ENCODE peak calls at places on chromosome 4, in seven cellular contexts. C, V, J, P, L, S and U are unnamed samples. For H3K36me3, the result is how much of the 10 kb centered on the place peaks cover.

GRCh38 chr4:106096454-106096853 is 201.2 kb downstream of the NPNT start:
- DNase-seq in C (no peak), V (no peak), J (no peak), P (no peak), L (no peak), S (no peak), U (no peak)

GRCh38 chr4:133151681-133152329 is 2.7 kb downstream of the PCDH10 start:
- DNase-seq in C (no peak), V (no peak), J (peak), P (no peak), L (no peak), S (no peak), U (peak)

GRCh38 chr4:77104405-77105292 is 28.9 kb upstream of the CCNI start:
- DNase-seq in C (no peak), V (peak), J (no peak), P (no peak), L (peak), S (peak), U (no peak)

GRCh38 chr4:74618659-74619058 is 173.7 kb downstream of the AREG start:
- DNase-seq in C (no peak), V (peak), J (no peak), P (no peak), L (no peak), S (no peak), U (no peak)

GRCh38 chr4:38868055-38868965 is 704 bp downstream of the FAM114A1 start:
- DNase-seq in C (no peak), V (peak), J (no peak), P (no peak), L (peak), S (peak), U (peak)

GRCh38 chr4:176443117-176443516 is 123.4 kb downstream of the SPCS3 start:
- DNase-seq in C (no peak), V (peak), J (no peak), P (no peak), L (no peak), S (no peak), U (no peak)

GRCh38 chr4:14862881-14863280 is 139.4 kb upstream of the CPEB2 start:
- DNase-seq in C (no peak), V (peak), J (no peak), P (no peak), L (no peak), S (no peak), U (no peak)

GRCh38 chr4:48968814-48969213 is 17.3 kb upstream of the CWH43 start:
- DNase-seq in C (no peak), V (peak), J (no peak), P (no peak), L (no peak), S (no peak), U (no peak)

GRCh38 chr4:87882321-87882720 is 49.6 kb downstream of the MEPE start:
- DNase-seq in C (no peak), V (peak), J (no peak), P (no peak), L (no peak), S (no peak), U (no peak)

GRCh38 chr4:90582087-90582486 is 454.9 kb downstream of the CCSER1 start:
- DNase-seq in C (no peak), V (no peak), J (no peak), P (no peak), L (no peak), S (no peak), U (no peak)

GRCh38 chr4:158253350-158253980 is 43.2 kb downstream of the TMEM144 start:
- DNase-seq in C (no peak), V (peak), J (peak), P (no peak), L (peak), S (peak), U (peak)

GRCh38 chr4:177511611-177512010 is 69.4 kb upstream of the AGA start:
- DNase-seq in C (no peak), V (no peak), J (no peak), P (no peak), L (peak), S (no peak), U (no peak)

GRCh38 chr4:144705861-144706590 is 60.1 kb downstream of the HHIP start:
- DNase-seq in C (no peak), V (no peak), J (no peak), P (no peak), L (no peak), S (no peak), U (no peak)

GRCh38 chr4:98518555-98519267 is 139.7 kb downstream of the TSPAN5 start:
- DNase-seq in C (no peak), V (no peak), J (no peak), P (no peak), L (no peak), S (peak), U (no peak)

GRCh38 chr4:143514432-143514831 is 930 bp downstream of the SMARCA5 start:
- DNase-seq in C (no peak), V (peak), J (peak), P (no peak), L (peak), S (peak), U (peak)

DNA sequence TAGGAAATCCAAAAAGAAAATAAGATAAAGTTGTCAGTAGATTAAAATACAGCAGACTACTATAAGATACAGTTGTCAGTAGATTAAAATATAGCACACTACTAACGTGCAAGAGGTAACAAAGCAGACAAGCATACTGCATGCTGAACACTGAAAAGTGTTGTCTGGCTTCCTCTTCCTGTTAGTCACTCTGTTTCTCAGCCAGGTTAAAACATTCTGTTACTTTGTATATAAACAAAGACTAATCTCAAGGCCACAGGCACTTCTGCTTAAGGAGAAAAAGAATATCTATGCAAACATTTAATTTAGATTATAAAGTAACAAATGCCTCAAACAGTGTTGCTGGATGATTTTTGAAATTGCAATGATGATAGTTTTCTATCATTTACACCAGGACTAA is 41.0 kb upstream of the SCD5 start:
- DNase-seq in C (no peak), V (peak), J (no peak), P (no peak), L (no peak), S (no peak), U (no peak)
- H3K36me3 ChIP-seq in C (under half), V (half or more), J (half or more), P (under half), L (under half), S (under half), U (under half)

DNA sequence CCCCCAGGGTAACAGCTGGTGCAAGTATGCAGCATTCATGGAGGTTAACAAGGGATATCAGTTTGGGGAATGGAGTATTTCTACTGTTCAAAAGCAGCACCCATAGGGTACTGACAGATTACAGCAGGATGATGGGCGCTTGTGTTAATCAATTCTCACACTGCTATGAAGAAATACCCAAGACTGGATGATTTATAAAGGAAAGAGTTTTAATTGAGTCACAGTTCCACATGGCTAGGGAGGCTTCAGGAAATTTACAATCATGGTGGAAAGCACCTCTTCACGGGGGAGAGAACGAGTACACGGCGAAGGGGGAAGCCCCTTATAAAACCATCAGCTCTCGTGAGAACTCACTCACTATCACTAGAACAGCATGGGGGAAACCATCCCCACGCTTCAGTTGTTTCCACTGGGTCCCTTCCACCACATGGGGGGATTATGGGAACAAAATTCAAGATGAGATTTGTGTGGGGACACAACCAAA is 64.1 kb downstream of the TNIP2 start:
- DNase-seq in C (no peak), V (no peak), J (no peak), P (no peak), L (no peak), S (no peak), U (no peak)
- H3K36me3 ChIP-seq in C (under half), V (under half), J (under half), P (half or more), L (under half), S (under half), U (half or more)

DNA sequence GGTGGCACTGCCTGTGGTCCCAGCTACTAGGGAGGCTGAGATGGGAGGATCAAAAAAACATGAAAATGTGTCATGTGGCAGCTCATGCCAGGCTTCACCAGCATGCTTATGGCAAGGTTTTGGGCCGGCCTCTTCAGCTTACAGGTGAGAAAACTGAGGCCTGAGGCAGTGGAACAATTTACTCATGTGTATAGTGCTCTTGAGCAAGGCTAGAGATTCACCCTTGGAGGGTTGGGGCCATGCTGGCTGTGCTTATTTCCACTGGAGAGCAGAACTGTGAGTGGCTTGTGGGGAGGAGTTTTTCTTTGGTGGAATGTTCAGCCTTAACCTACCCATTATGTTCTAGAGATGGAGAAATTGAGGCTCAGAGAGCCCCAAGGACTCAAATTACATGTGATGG is 31.8 kb downstream of the NSD2 start:
- DNase-seq in C (no peak), V (no peak), J (no peak), P (no peak), L (no peak), S (no peak), U (no peak)
- H3K36me3 ChIP-seq in C (under half), V (under half), J (under half), P (under half), L (under half), S (under half), U (half or more)

GRCh38 chr4:186737427-186737826 is 13.8 kb upstream of the FAT1 start:
- DNase-seq in C (no peak), V (no peak), J (no peak), P (no peak), L (no peak), S (no peak), U (no peak)
- H3K36me3 ChIP-seq in C (under half), V (under half), J (under half), P (under half), L (under half), S (under half), U (under half)

GRCh38 chr4:118972167-118972566 is 83.5 kb downstream of the SYNPO2 start:
- DNase-seq in C (no peak), V (no peak), J (no peak), P (no peak), L (no peak), S (no peak), U (no peak)

GRCh38 chr4:118979712-118980111 is 91.1 kb downstream of the SYNPO2 start:
- DNase-seq in C (no peak), V (no peak), J (no peak), P (no peak), L (no peak), S (no peak), U (no peak)

GRCh38 chr4:118974758-118975157 is 86.1 kb downstream of the SYNPO2 start:
- DNase-seq in C (no peak), V (peak), J (no peak), P (no peak), L (no peak), S (no peak), U (no peak)

GRCh38 chr4:118973295-118973694 is 84.6 kb downstream of the SYNPO2 start:
- DNase-seq in C (no peak), V (no peak), J (no peak), P (no peak), L (no peak), S (no peak), U (no peak)

GRCh38 chr4:118975487-118976192 is 87.0 kb downstream of the SYNPO2 start:
- DNase-seq in C (no peak), V (no peak), J (no peak), P (no peak), L (no peak), S (no peak), U (no peak)
- H3K36me3 ChIP-seq in C (under half), V (under half), J (under half), P (under half), L (under half), S (under half), U (under half)

GRCh38 chr4:126466848-126467247 is 1152.1 kb downstream of the FAT4 start:
- DNase-seq in C (no peak), V (no peak), J (no peak), P (no peak), L (no peak), S (no peak), U (no peak)

GRCh38 chr4:126470862-126471261 is 1156.1 kb downstream of the FAT4 start:
- DNase-seq in C (no peak), V (peak), J (no peak), P (no peak), L (no peak), S (no peak), U (no peak)

GRCh38 chr4:126465341-126465740 is 1150.6 kb downstream of the FAT4 start:
- DNase-seq in C (no peak), V (peak), J (no peak), P (no peak), L (no peak), S (no peak), U (no peak)

GRCh38 chr4:126468144-126468543 is 1153.4 kb downstream of the FAT4 start:
- DNase-seq in C (no peak), V (no peak), J (no peak), P (no peak), L (no peak), S (no peak), U (no peak)
- H3K36me3 ChIP-seq in C (under half), V (under half), J (under half), P (under half), L (under half), S (under half), U (under half)

DNA sequence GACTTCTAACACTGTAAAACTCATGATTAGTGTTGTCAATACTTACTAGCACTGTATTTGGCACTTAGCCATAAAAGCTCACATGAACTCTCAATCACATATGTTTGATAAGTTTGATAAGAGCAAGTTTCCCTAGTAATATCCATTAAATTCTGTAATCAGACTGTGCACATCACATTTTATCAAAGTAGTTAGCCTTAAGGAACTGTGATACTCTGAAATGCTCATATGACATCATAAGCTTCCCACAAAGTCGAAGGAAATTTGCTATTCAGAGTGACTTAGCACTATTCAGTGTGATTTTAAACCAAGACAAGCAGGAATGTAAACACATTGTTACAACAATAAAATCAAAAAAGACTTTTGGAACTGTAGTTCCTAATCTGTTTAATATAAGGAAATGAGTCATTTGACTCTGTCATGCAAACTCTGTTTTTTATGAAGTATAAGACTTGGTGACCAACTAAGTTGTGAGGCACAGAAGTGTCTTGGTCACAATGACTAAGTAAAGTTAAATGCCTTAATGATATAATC is 6.7 kb downstream of the SLC7A11 start:
- DNase-seq in C (no peak), V (peak), J (peak), P (no peak), L (no peak), S (no peak), U (no peak)
- H3K36me3 ChIP-seq in C (under half), V (under half), J (under half), P (under half), L (under half), S (under half), U (under half)

GRCh38 chr4:123406862-123407261 is 10.3 kb downstream of the SPRY1 start:
- DNase-seq in C (no peak), V (no peak), J (no peak), P (no peak), L (no peak), S (no peak), U (peak)

GRCh38 chr4:123401466-123402175 is 5.0 kb downstream of the SPRY1 start:
- DNase-seq in C (no peak), V (no peak), J (no peak), P (no peak), L (no peak), S (no peak), U (no peak)

GRCh38 chr4:123403205-123403604 is 6.6 kb downstream of the SPRY1 start:
- DNase-seq in C (no peak), V (no peak), J (no peak), P (no peak), L (no peak), S (no peak), U (no peak)

GRCh38 chr4:123408471-123409084 is 12.0 kb downstream of the SPRY1 start:
- DNase-seq in C (no peak), V (no peak), J (no peak), P (no peak), L (no peak), S (no peak), U (no peak)

GRCh38 chr4:123405212-123405856 is 8.7 kb downstream of the SPRY1 start:
- DNase-seq in C (no peak), V (no peak), J (no peak), P (no peak), L (no peak), S (no peak), U (no peak)
- H3K36me3 ChIP-seq in C (under half), V (under half), J (under half), P (under half), L (under half), S (under half), U (under half)

DNA sequence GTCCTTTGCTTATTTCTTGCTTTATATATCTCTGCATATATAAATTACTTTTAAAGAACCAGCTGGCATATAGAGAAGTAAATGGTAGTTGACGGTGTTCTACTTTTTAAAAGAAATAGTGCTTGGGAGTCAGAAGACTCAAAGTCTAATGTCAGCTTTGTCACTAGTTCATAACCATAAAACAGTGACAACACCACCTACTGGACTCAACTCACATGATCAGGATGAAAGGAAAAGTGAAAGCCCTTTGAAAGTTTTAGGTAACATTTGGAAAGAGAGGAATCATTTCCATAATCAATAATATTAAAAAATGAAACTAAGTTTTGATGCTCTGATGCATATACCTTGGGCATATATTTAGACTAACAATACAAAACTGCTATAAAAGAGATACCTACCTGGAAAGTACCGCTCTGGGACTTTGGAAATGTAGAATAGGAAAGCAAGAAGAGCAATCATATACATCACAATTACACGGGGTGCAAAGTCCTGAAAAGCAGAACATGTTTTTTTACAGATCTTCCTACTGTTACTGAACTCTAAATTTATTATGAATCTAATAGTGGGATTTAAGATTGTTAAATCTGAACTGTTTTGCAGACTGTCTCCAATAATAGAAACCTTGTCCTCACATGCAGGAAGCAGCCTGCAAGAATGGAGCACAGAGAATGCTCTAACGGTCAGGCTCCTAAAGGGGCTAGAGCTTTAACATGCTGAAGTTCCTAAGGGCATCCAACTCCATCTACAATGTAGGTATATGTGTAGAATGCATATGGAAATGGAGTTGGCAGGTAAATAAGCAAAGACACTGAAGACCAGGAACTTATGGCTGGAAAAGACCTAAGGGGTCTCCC is 15.6 kb downstream of the PAQR3 start:
- DNase-seq in C (no peak), V (no peak), J (no peak), P (no peak), L (no peak), S (no peak), U (no peak)
- H3K36me3 ChIP-seq in C (under half), V (under half), J (under half), P (under half), L (under half), S (under half), U (under half)

GRCh38 chr4:173433447-173433846 is 34.5 kb upstream of the SCRG1 start:
- DNase-seq in C (no peak), V (no peak), J (no peak), P (no peak), L (no peak), S (no peak), U (no peak)

GRCh38 chr4:173436866-173437265 is 38.0 kb upstream of the SCRG1 start:
- DNase-seq in C (no peak), V (no peak), J (no peak), P (no peak), L (no peak), S (no peak), U (no peak)

GRCh38 chr4:173436149-173436579 is 37.2 kb upstream of the SCRG1 start:
- DNase-seq in C (no peak), V (peak), J (no peak), P (no peak), L (no peak), S (no peak), U (no peak)

GRCh38 chr4:173434226-173434625 is 35.3 kb upstream of the SCRG1 start:
- DNase-seq in C (no peak), V (no peak), J (no peak), P (no peak), L (no peak), S (no peak), U (no peak)

GRCh38 chr4:173432430-173432829 is 33.5 kb upstream of the SCRG1 start:
- DNase-seq in C (no peak), V (no peak), J (no peak), P (no peak), L (no peak), S (no peak), U (no peak)
- H3K36me3 ChIP-seq in C (under half), V (under half), J (under half), P (under half), L (under half), S (under half), U (under half)